ENCODE peak calls at places on chromosomes 12 and 14, in five cellular contexts. C is left colon; E is WERI-Rb-1; F is SK-N-DZ; T is activated T-helper 9 cell treated with anti-CD3 and anti-CD28 coated beads, Interleukin-2, amount 50 U/mL, for 16 hours. B is an unnamed sample.

GRCh38 chr12:133221241-133221640 is 14.4 kb downstream of the ANHX start:
- DNase-seq in F (no peak), T (no peak), E (no peak), C (no peak), B (no peak)

GRCh38 chr14:69237584-69237983 is 22.4 kb upstream of the GALNT16 start:
- DNase-seq in E (no peak), C (no peak), F (no peak), T (no peak), B (no peak)

GRCh38 chr14:72433511-72433910 is 460.4 kb downstream of the DPF3 start:
- DNase-seq in E (no peak), C (no peak), T (no peak), F (no peak), B (no peak)

GRCh38 chr12:96192926-96193573 is 1.1 kb upstream of the ELK3 start:
- DNase-seq in F (no peak), T (no peak), E (no peak), C (no peak), B (no peak)

GRCh38 chr12:12350868-12351463 is 924 bp upstream of the MANSC1 start:
- DNase-seq in F (no peak), C (no peak), E (no peak), T (no peak), B (no peak)

GRCh38 chr12:132765366-132765765 is 3.7 kb upstream of the ANKLE2 start:
- DNase-seq in F (no peak), T (no peak), C (no peak), E (no peak), B (no peak)

GRCh38 chr12:13563743-13564125 is 367.2 kb downstream of the EMP1 start:
- DNase-seq in F (no peak), T (no peak), E (no peak), C (no peak), B (no peak)

GRCh38 chr12:54016478-54016964 is 7.7 kb downstream of the HOXC8 start:
- DNase-seq in C (no peak), E (no peak), T (no peak), F (no peak), B (no peak)

GRCh38 chr12:6550294-6551062 is 5.4 kb downstream of the IFFO1 start:
- DNase-seq in T (no peak), F (no peak), E (no peak), C (no peak), B (no peak)

GRCh38 chr12:28021704-28022103 is 49.2 kb upstream of the PTHLH start:
- DNase-seq in T (no peak), F (no peak), E (no peak), C (no peak), B (no peak)

GRCh38 chr12:84508943-84509342 is 403.7 kb downstream of the SLC6A15 start:
- DNase-seq in T (no peak), E (no peak), C (no peak), F (no peak), B (no peak)

GRCh38 chr14:93029911-93030555 is 85.7 kb downstream of the ITPK1 start:
- DNase-seq in E (no peak), C (no peak), F (no peak), T (no peak), B (no peak)

GRCh38 chr12:57237952-57238853 is 8.7 kb downstream of the SHMT2 start:
- DNase-seq in F (no peak), C (no peak), T (no peak), E (no peak), B (no peak)

GRCh38 chr14:31881531-31882310 is 195.4 kb upstream of the ARHGAP5 start:
- DNase-seq in C (no peak), F (no peak), E (no peak), T (no peak), B (no peak)

GRCh38 chr14:56081139-56081538 is 37.1 kb upstream of the PELI2 start:
- DNase-seq in T (no peak), E (no peak), F (no peak), C (no peak), B (no peak)

GRCh38 chr12:3552726-3553045 is 61.7 kb downstream of the PRMT8 start:
- DNase-seq in E (no peak), C (no peak), T (no peak), F (no peak), B (no peak)

GRCh38 chr12:29818925-29819324 is 35.2 kb upstream of the TMTC1 start:
- DNase-seq in C (no peak), T (no peak), E (no peak), F (no peak), B (no peak)